ENCODE peak calls at places on chromosome 16, in four cellular contexts. E is ovary, Q is tibial nerve, D is AG04450. K is an unnamed sample.

GRCh38 chr16:61564741-61565140 is 471.5 kb downstream of the CDH8 start:
- DNase-seq in D (no peak), E (no peak), Q (no peak), K (no peak)

GRCh38 chr16:50103764-50104163 is 38.0 kb downstream of the HEATR3 start:
- DNase-seq in Q (no peak), E (no peak), D (no peak), K (peak)

GRCh38 chr16:48373258-48374050 is 11.8 kb downstream of the SIAH1 start:
- DNase-seq in D (no peak), Q (no peak), E (no peak), K (no peak)

GRCh38 chr16:6602401-6602800 is 730.2 kb upstream of the RBFOX1 start:
- DNase-seq in E (no peak), D (no peak), Q (no peak), K (no peak)

GRCh38 chr16:50679266-50679665 is 1.8 kb downstream of the SNX20 start:
- DNase-seq in Q (no peak), D (no peak), E (no peak), K (no peak)

GRCh38 chr16:88815901-88816589 is 4.3 kb upstream of the APRT start:
- DNase-seq in E (peak), Q (no peak), D (no peak), K (no peak)

GRCh38 chr16:65600046-65600445 is 478.2 kb upstream of the CDH11 start:
- DNase-seq in Q (no peak), D (no peak), E (no peak), K (no peak)

GRCh38 chr16:49269231-49269630 is 12.4 kb downstream of the CBLN1 start:
- DNase-seq in D (no peak), E (no peak), Q (no peak), K (no peak)

GRCh38 chr16:72131036-72131435 is 37.4 kb downstream of the DHX38 start:
- DNase-seq in Q (no peak), D (no peak), E (no peak), K (no peak)

GRCh38 chr16:11312718-11313492 is 31.8 kb upstream of the PRM1 start:
- DNase-seq in Q (no peak), E (peak), D (no peak), K (no peak)

GRCh38 chr16:2698103-2698870 is 16.0 kb downstream of the KCTD5 start:
- DNase-seq in E (no peak), D (no peak), Q (no peak), K (no peak)

GRCh38 chr16:58732545-58733247 is 1.4 kb downstream of the GOT2 start:
- DNase-seq in Q (no peak), E (no peak), D (no peak), K (no peak)

GRCh38 chr16:17224859-17225258 is 245.9 kb downstream of the XYLT1 start:
- DNase-seq in D (peak), E (peak), Q (peak), K (peak)

GRCh38 chr16:71754108-71754507 is 29.6 kb upstream of the PHLPP2 start:
- DNase-seq in Q (no peak), D (no peak), E (no peak), K (no peak)

GRCh38 chr16:88737298-88738166 is 31.2 kb downstream of the CTU2 start:
- DNase-seq in E (peak), Q (peak), D (peak), K (no peak)

GRCh38 chr16:47056704-47057630 is 83.5 kb upstream of the DNAJA2 start:
- DNase-seq in E (no peak), Q (no peak), D (no peak), K (no peak)

GRCh38 chr16:2167081-2167638 is 11.6 kb downstream of the TRAF7 start:
- DNase-seq in Q (no peak), D (no peak), E (no peak), K (no peak)

GRCh38 chr16:72945611-72946010 is 102.3 kb downstream of the ZFHX3 start:
- DNase-seq in Q (no peak), E (no peak), D (no peak), K (no peak)

GRCh38 chr16:55435387-55435786 is 43.6 kb upstream of the MMP2 start:
- DNase-seq in D (no peak), E (no peak), Q (no peak), K (no peak)

GRCh38 chr16:87698676-87699179 is 67.1 kb downstream of the KLHDC4 start:
- DNase-seq in Q (no peak), E (no peak), D (no peak), K (no peak)

GRCh38 chr16:81601008-81601428 is 156.4 kb downstream of the CMIP start:
- DNase-seq in Q (no peak), E (no peak), D (no peak), K (no peak)

GRCh38 chr16:24646646-24646995 is 82.8 kb upstream of the TNRC6A start:
- DNase-seq in E (no peak), Q (no peak), D (no peak), K (no peak)

GRCh38 chr16:63787014-63787413 is 1334.8 kb downstream of the CDH11 start:
- DNase-seq in D (no peak), E (no peak), Q (no peak), K (no peak)

GRCh38 chr16:28012031-28012445 is 51.5 kb downstream of the GSG1L start:
- DNase-seq in D (peak), Q (no peak), E (peak), K (no peak)
- H3K4me3 ChIP-seq in D (no peak), Q (no peak), E (no peak), K (no peak)

DNA sequence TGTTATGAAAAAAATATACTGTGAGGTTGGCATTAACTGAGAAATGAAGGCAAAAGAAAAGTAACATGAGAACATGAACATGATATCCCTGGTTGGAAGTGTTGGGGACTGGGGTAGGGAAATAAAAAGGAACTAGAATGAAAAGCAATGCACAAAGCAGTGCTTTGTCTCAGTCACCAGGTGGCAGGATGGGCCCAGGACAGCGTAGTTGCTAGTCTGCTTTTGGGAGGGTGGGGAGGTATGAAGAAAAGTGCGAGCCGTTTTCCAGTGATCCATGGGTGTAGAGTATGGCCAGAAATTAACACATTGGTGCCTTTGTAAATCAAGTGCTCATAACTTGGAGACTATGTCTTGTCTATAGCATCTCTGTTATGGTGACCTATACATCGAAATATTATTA is 662.5 kb upstream of the SALL1 start:
- DNase-seq in E (no peak), D (no peak), Q (no peak), K (no peak)
- TF ChIP-seq CTCF in E (no peak), D (peak), Q (no peak), K (peak)

GRCh38 chr16:89922884-89923639 is at the start of gene TUBB3:
- DNase-seq in E (peak), D (no peak), Q (no peak), K (no peak)

GRCh38 chr16:89921131-89921698 is 1.9 kb upstream of the TUBB3 start:
- DNase-seq in Q (no peak), D (no peak), E (peak), K (no peak)

GRCh38 chr16:89921699-89922476 is 1.3 kb upstream of the TUBB3 start:
- DNase-seq in E (peak), D (peak), Q (no peak), K (peak)

GRCh38 chr16:89923640-89924297 is 627 bp downstream of the TUBB3 start:
- DNase-seq in D (no peak), E (peak), Q (no peak), K (no peak)

DNA sequence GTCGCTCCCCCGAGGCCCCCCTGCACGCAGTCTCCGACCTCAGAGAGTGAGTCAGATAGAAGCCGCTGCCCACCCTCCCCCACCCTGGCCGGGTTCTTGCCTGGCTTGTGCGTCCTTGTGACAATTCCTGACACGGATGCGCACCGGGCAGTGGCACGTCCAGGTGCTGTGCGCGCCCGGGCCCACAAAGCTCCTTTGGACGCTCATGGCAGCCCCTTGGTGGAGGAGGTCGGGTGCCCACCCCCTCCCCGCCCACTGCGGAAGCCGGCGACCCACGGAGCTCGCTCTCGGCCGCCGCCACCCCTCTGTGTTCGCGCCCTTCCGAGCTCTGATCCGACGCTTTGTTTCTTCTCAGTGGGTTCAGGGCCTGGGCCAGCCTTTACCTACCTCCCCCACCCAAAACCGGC is 662 bp upstream of the TUBB3 start:
- DNase-seq in E (peak), D (peak), Q (no peak), K (peak)
- H3K4me3 ChIP-seq in E (peak), D (peak), Q (peak), K (peak)

GRCh38 chr16:57244463-57244766 is 644 bp upstream of the ARL2BP start:
- DNase-seq in D (no peak), Q (no peak), E (no peak), K (no peak)
- TF ChIP-seq CTCF in D (peak), Q (no peak), E (no peak), K (no peak)

GRCh38 chr16:69918241-69918640 is 32.9 kb upstream of the CLEC18A start:
- DNase-seq in Q (no peak), E (no peak), D (no peak), K (no peak)

GRCh38 chr16:69916445-69916844 is 34.7 kb upstream of the CLEC18A start:
- DNase-seq in E (no peak), Q (no peak), D (no peak), K (no peak)

GRCh38 chr16:69921125-69921524 is 30.0 kb upstream of the CLEC18A start:
- DNase-seq in D (no peak), E (no peak), Q (no peak), K (no peak)

GRCh38 chr16:69917739-69918138 is 33.4 kb upstream of the CLEC18A start:
- DNase-seq in D (peak), Q (peak), E (peak), K (peak)

GRCh38 chr16:69917311-69917710 is 33.8 kb upstream of the CLEC18A start:
- DNase-seq in D (no peak), E (no peak), Q (no peak), K (no peak)
- H3K4me3 ChIP-seq in D (peak), E (no peak), Q (no peak), K (no peak)

GRCh38 chr16:894841-895240 is 75.9 kb downstream of the LMF1 start:
- DNase-seq in Q (no peak), D (no peak), E (no peak), K (no peak)
- TF ChIP-seq CTCF in Q (no peak), D (no peak), E (no peak), K (no peak)

DNA sequence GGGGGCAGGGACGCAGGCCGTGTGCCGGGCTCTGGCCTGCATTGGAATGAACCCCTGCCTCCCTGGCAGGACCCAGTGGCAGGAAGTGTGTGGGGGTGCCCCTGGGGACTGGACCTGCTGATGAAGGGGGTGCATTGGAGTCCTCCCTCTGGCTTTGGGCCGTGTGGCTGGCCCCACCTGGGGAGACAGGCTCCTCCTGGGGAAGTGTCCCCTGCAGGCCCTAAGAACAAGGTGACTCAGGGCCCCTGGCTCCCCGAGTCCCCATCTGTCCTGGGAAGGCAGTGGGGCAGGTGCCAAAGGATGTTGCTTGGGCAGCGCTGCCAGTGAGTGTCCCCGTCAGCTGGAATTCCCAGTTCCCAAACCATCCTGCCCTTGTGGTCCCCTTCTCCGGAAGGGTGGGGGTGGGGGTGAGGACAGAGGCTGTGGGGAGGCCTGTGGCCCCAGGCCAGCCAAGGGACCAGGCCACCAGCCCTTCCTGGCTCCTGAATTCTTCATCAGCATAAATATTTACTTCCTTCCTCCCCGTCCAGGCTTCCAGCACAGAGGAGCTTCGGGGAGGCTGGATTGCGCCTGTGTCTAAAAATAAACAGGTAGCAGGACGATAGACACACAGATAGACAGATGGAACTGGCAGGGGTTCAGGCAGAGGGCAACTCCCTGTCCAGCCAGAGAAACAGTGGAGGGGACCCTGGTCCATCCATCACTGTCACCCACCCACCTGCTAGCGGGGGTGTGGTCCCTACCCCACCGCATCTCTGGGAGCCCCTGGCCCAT is 12.9 kb downstream of the GLIS2 start:
- DNase-seq in D (no peak), E (peak), Q (no peak), K (no peak)
- H3K4me3 ChIP-seq in D (peak), E (peak), Q (no peak), K (peak)